ENCODE peak calls at places on chromosomes 6 and 20, in nine cellular contexts. F, G, U, Q, T, L, P, B and K are unnamed samples.
A peak's percentile ranks its signal among the peaks of the same experiment; 100 is the strongest.

GRCh38 chr6:28356666-28357020 is 6.9 kb downstream of the ZKSCAN3 start:
- DNase-seq in L (no peak), T (no peak), Q (no peak), G (no peak), U (no peak), F (no peak), P (no peak), B (no peak), K (no peak)

GRCh38 chr20:4961746-4962145 is 39.6 kb downstream of the SLC23A2 start:
- DNase-seq in P (no peak), T (peak; percentile 99), B (no peak), Q (no peak), U (no peak), F (no peak), G (no peak), L (no peak), K (peak; percentile 2)

GRCh38 chr20:45934046-45934586 is 367 bp upstream of the PCIF1 start:
- DNase-seq in L (peak; percentile 87), F (peak; percentile 40), Q (peak; percentile 50), T (no peak), U (peak; percentile 78), P (peak; percentile 37), G (no peak), B (no peak), K (peak; percentile 46)

GRCh38 chr6:140773276-140773675 is 1359.4 kb upstream of the GJE1 start:
- DNase-seq in Q (no peak), T (no peak), P (no peak), B (no peak), L (no peak), U (no peak), G (no peak), F (no peak), K (no peak)

GRCh38 chr6:167532410-167533294 is 207.8 kb downstream of the TTLL2 start:
- DNase-seq in F (no peak), T (no peak), B (no peak), G (no peak), P (no peak), U (no peak), Q (no peak), L (no peak), K (no peak)

GRCh38 chr20:15889073-15889923 is 684.0 kb downstream of the KIF16B start:
- DNase-seq in U (no peak), G (no peak), F (no peak), T (no peak), Q (no peak), L (no peak), P (no peak), B (no peak), K (no peak)

GRCh38 chr6:110550353-110550752 is 73.9 kb upstream of the SLC22A16 start:
- DNase-seq in T (no peak), U (no peak), F (no peak), B (no peak), G (no peak), L (no peak), Q (no peak), P (no peak), K (no peak)

GRCh38 chr6:31485063-31485462 is 12.9 kb upstream of the MICB start:
- DNase-seq in B (no peak), Q (no peak), F (no peak), L (no peak), U (no peak), G (no peak), T (no peak), P (no peak), K (no peak)

GRCh38 chr6:128519931-128520435 is 416 bp downstream of the PTPRK start:
- DNase-seq in G (no peak), Q (peak; percentile 21), F (peak; percentile 6), L (no peak), B (peak; percentile 15), U (peak; percentile 64), T (no peak), P (no peak), K (peak; percentile 6)

GRCh38 chr6:1027109-1027794 is 284.6 kb upstream of the FOXQ1 start:
- DNase-seq in F (no peak), Q (no peak), P (no peak), G (no peak), B (no peak), T (no peak), L (no peak), U (no peak), K (no peak)

GRCh38 chr20:61562897-61563504 is 310.9 kb downstream of the CDH4 start:
- DNase-seq in B (no peak), U (no peak), T (no peak), Q (no peak), F (no peak), L (no peak), G (no peak), P (no peak), K (no peak)

GRCh38 chr20:43985121-43985520 is 70.5 kb downstream of the TOX2 start:
- DNase-seq in P (no peak), Q (no peak), U (no peak), L (no peak), T (no peak), G (no peak), B (no peak), F (no peak), K (no peak)

GRCh38 chr20:32098786-32099185 is 10.7 kb upstream of the TM9SF4 start:
- DNase-seq in T (no peak), L (no peak), U (no peak), G (no peak), Q (no peak), P (no peak), B (no peak), F (no peak), K (no peak)

GRCh38 chr20:36969478-36970186 is 18.1 kb upstream of the SAMHD1 start:
- DNase-seq in B (no peak), Q (no peak), U (no peak), L (no peak), T (peak; percentile 53), G (no peak), P (no peak), F (peak; percentile 19), K (no peak)

GRCh38 chr6:26097268-26097875 is 10.1 kb downstream of the HFE start:
- DNase-seq in P (peak; percentile 20), U (no peak), L (no peak), B (peak; percentile 35), Q (peak; percentile 37), F (peak; percentile 63), T (peak; percentile 75), G (peak; percentile 53), K (peak; percentile 61)

GRCh38 chr6:40353197-40353966 is 233.8 kb downstream of the LRFN2 start:
- DNase-seq in B (no peak), P (no peak), L (no peak), G (no peak), Q (no peak), T (no peak), F (no peak), U (no peak), K (no peak)

GRCh38 chr6:53960311-53960710 is 150.9 kb upstream of the MLIP start:
- DNase-seq in F (no peak), L (no peak), P (no peak), G (no peak), U (no peak), Q (no peak), B (no peak), T (no peak), K (no peak)

GRCh38 chr20:10352934-10353866 is 80.8 kb downstream of the MKKS start:
- DNase-seq in T (peak; percentile 57), G (no peak), Q (no peak), P (no peak), B (no peak), L (no peak), F (no peak), U (no peak), K (no peak)

GRCh38 chr6:13099771-13100170 is 228.6 kb downstream of the TBC1D7 start:
- DNase-seq in B (no peak), F (no peak), G (no peak), T (no peak), P (no peak), L (no peak), U (no peak), Q (no peak), K (no peak)

GRCh38 chr6:136192917-136193316 is 57.2 kb downstream of the MTFR2 start:
- DNase-seq in L (no peak), U (no peak), T (no peak), Q (no peak), P (no peak), B (no peak), F (no peak), G (no peak), K (no peak)

GRCh38 chr6:53986165-53986720 is 125.0 kb upstream of the MLIP start:
- DNase-seq in Q (no peak), P (peak; percentile 20), U (no peak), F (no peak), B (no peak), G (no peak), T (peak; percentile 46), L (peak; percentile 52), K (no peak)

GRCh38 chr20:36861875-36862801 is 13.8 kb upstream of the TLDC2 start:
- DNase-seq in U (peak; percentile 92), T (peak; percentile 87), Q (no peak), B (no peak), P (peak; percentile 96), F (no peak), L (peak; percentile 90), G (peak; percentile 38), K (no peak)

GRCh38 chr6:2768696-2769095 is 3.5 kb downstream of the WRNIP1 start:
- DNase-seq in T (no peak), L (no peak), G (no peak), Q (no peak), P (no peak), F (no peak), B (no peak), U (no peak), K (no peak)

GRCh38 chr20:34538671-34539123 is 19.8 kb upstream of the MAP1LC3A start:
- DNase-seq in G (no peak), T (peak; percentile 61), P (no peak), F (peak; percentile 46), Q (no peak), U (no peak), L (peak; percentile 76), B (peak; percentile 33), K (no peak)

GRCh38 chr20:40931348-40932044 is 97.1 kb upstream of the TOP1 start:
- DNase-seq in U (no peak), B (no peak), L (no peak), Q (no peak), T (no peak), G (no peak), F (no peak), P (no peak), K (no peak)

GRCh38 chr6:157710604-157711003 is 112.4 kb upstream of the SNX9 start:
- DNase-seq in L (no peak), F (no peak), Q (no peak), G (no peak), T (no peak), P (no peak), U (no peak), B (no peak), K (no peak)

GRCh38 chr20:38957915-38958485 is 4.1 kb upstream of the DHX35 start:
- DNase-seq in P (no peak), G (no peak), B (no peak), Q (no peak), U (no peak), F (no peak), T (no peak), L (no peak), K (no peak)

GRCh38 chr6:5053038-5053437 is 32.1 kb upstream of the PPP1R3G start:
- DNase-seq in T (no peak), L (no peak), U (no peak), P (no peak), B (no peak), G (no peak), F (no peak), Q (no peak), K (no peak)

GRCh38 chr6:168609026-168609685 is 168.2 kb downstream of the SMOC2 start:
- DNase-seq in G (no peak), T (no peak), L (no peak), P (no peak), Q (no peak), F (no peak), B (no peak), U (no peak), K (no peak)

GRCh38 chr6:118544105-118544504 is 4.0 kb upstream of the PLN start:
- DNase-seq in P (no peak), B (no peak), F (no peak), Q (no peak), U (no peak), G (no peak), T (no peak), L (no peak), K (no peak)

GRCh38 chr6:73653571-73654424 is at the start of gene SLC17A5:
- DNase-seq in F (peak; percentile 88), B (peak; percentile 87), Q (peak; percentile 88), G (peak; percentile 82), L (peak; percentile 95), T (peak; percentile 91), U (peak; percentile 96), P (peak; percentile 84), K (peak; percentile 81)